ENCODE peak calls at places on chromosomes 12 and 14, in seven cellular contexts. One of them, this sample, is unnamed.

GRCh38 chr14:100585448-100586152 is 1.6 kb downstream of the BEGAIN start:
- DNase-seq in dorsolateral prefrontal cortex: no peak
- DNase-seq in ovary: peak
- DNase-seq in colonic mucosa: no peak
- DNase-seq in hepatocyte: no peak
- DNase-seq in endothelial cell of umbilical vein: no peak
- DNase-seq in substantia nigra: no peak
- DNase-seq in this sample: no peak

GRCh38 chr12:106113042-106113441 is 25.7 kb downstream of the NUAK1 start:
- DNase-seq in ovary: no peak
- DNase-seq in endothelial cell of umbilical vein: no peak
- DNase-seq in hepatocyte: no peak
- DNase-seq in substantia nigra: no peak
- DNase-seq in colonic mucosa: no peak
- DNase-seq in dorsolateral prefrontal cortex: no peak
- DNase-seq in this sample: no peak

GRCh38 chr12:32444895-32445294 is 45.5 kb downstream of the FGD4 start:
- DNase-seq in endothelial cell of umbilical vein: peak
- DNase-seq in dorsolateral prefrontal cortex: no peak
- DNase-seq in hepatocyte: peak
- DNase-seq in colonic mucosa: peak
- DNase-seq in substantia nigra: no peak
- DNase-seq in ovary: no peak
- DNase-seq in this sample: no peak

GRCh38 chr14:82710257-82710841 is 1176.7 kb upstream of the SEL1L start:
- DNase-seq in substantia nigra: peak
- DNase-seq in dorsolateral prefrontal cortex: peak
- DNase-seq in ovary: peak
- DNase-seq in hepatocyte: peak
- DNase-seq in colonic mucosa: peak
- DNase-seq in endothelial cell of umbilical vein: peak
- DNase-seq in this sample: peak

GRCh38 chr14:72479471-72479931 is 414.4 kb downstream of the DPF3 start:
- DNase-seq in dorsolateral prefrontal cortex: no peak
- DNase-seq in substantia nigra: no peak
- DNase-seq in ovary: no peak
- DNase-seq in colonic mucosa: no peak
- DNase-seq in endothelial cell of umbilical vein: no peak
- DNase-seq in hepatocyte: no peak
- DNase-seq in this sample: no peak

GRCh38 chr14:65255029-65255545 is 152.8 kb upstream of the MAX start:
- DNase-seq in dorsolateral prefrontal cortex: no peak
- DNase-seq in hepatocyte: peak
- DNase-seq in colonic mucosa: no peak
- DNase-seq in endothelial cell of umbilical vein: no peak
- DNase-seq in ovary: no peak
- DNase-seq in substantia nigra: no peak
- DNase-seq in this sample: no peak

GRCh38 chr12:88931598-88931997 is 351.3 kb upstream of the KITLG start:
- DNase-seq in colonic mucosa: no peak
- DNase-seq in hepatocyte: no peak
- DNase-seq in dorsolateral prefrontal cortex: no peak
- DNase-seq in substantia nigra: no peak
- DNase-seq in endothelial cell of umbilical vein: no peak
- DNase-seq in ovary: no peak
- DNase-seq in this sample: no peak

GRCh38 chr14:24351517-24351916 is 11.7 kb upstream of the RIPK3 start:
- DNase-seq in endothelial cell of umbilical vein: peak
- DNase-seq in colonic mucosa: no peak
- DNase-seq in ovary: no peak
- DNase-seq in dorsolateral prefrontal cortex: no peak
- DNase-seq in hepatocyte: no peak
- DNase-seq in substantia nigra: no peak
- DNase-seq in this sample: no peak

GRCh38 chr12:64650762-64651161 is 40.5 kb downstream of the RASSF3 start:
- DNase-seq in substantia nigra: no peak
- DNase-seq in ovary: no peak
- DNase-seq in endothelial cell of umbilical vein: peak
- DNase-seq in colonic mucosa: peak
- DNase-seq in dorsolateral prefrontal cortex: no peak
- DNase-seq in hepatocyte: peak
- DNase-seq in this sample: no peak

GRCh38 chr14:35333797-35334743 is 41.9 kb downstream of the PSMA6 start:
- DNase-seq in colonic mucosa: no peak
- DNase-seq in hepatocyte: no peak
- DNase-seq in endothelial cell of umbilical vein: no peak
- DNase-seq in dorsolateral prefrontal cortex: no peak
- DNase-seq in substantia nigra: no peak
- DNase-seq in ovary: no peak
- DNase-seq in this sample: no peak

GRCh38 chr14:92397140-92397815 is 74.3 kb downstream of the SLC24A4 start:
- DNase-seq in dorsolateral prefrontal cortex: peak
- DNase-seq in substantia nigra: no peak
- DNase-seq in endothelial cell of umbilical vein: no peak
- DNase-seq in ovary: no peak
- DNase-seq in colonic mucosa: no peak
- DNase-seq in hepatocyte: no peak
- DNase-seq in this sample: no peak

GRCh38 chr12:15522574-15523187 is 200.4 kb downstream of the PTPRO start:
- DNase-seq in hepatocyte: peak
- DNase-seq in ovary: no peak
- DNase-seq in dorsolateral prefrontal cortex: no peak
- DNase-seq in substantia nigra: no peak
- DNase-seq in colonic mucosa: no peak
- DNase-seq in endothelial cell of umbilical vein: peak
- DNase-seq in this sample: no peak

GRCh38 chr12:873954-874353 is 75.5 kb downstream of the RAD52 start:
- DNase-seq in dorsolateral prefrontal cortex: no peak
- DNase-seq in hepatocyte: no peak
- DNase-seq in substantia nigra: no peak
- DNase-seq in ovary: no peak
- DNase-seq in endothelial cell of umbilical vein: no peak
- DNase-seq in colonic mucosa: no peak
- DNase-seq in this sample: no peak

GRCh38 chr14:56189306-56189705 is 71.1 kb downstream of the PELI2 start:
- DNase-seq in dorsolateral prefrontal cortex: no peak
- DNase-seq in ovary: no peak
- DNase-seq in substantia nigra: no peak
- DNase-seq in hepatocyte: peak
- DNase-seq in colonic mucosa: no peak
- DNase-seq in endothelial cell of umbilical vein: peak
- DNase-seq in this sample: no peak

GRCh38 chr12:68290126-68290525 is 36.7 kb upstream of the IL22 start:
- DNase-seq in substantia nigra: no peak
- DNase-seq in hepatocyte: no peak
- DNase-seq in ovary: no peak
- DNase-seq in endothelial cell of umbilical vein: no peak
- DNase-seq in colonic mucosa: no peak
- DNase-seq in dorsolateral prefrontal cortex: no peak
- DNase-seq in this sample: no peak

GRCh38 chr12:46071769-46072624 is 81.6 kb upstream of the SCAF11 start:
- DNase-seq in substantia nigra: peak
- DNase-seq in colonic mucosa: peak
- DNase-seq in ovary: peak
- DNase-seq in endothelial cell of umbilical vein: peak
- DNase-seq in dorsolateral prefrontal cortex: peak
- DNase-seq in hepatocyte: peak
- DNase-seq in this sample: peak

GRCh38 chr14:73344304-73344703 is 107.0 kb downstream of the PAPLN start:
- DNase-seq in dorsolateral prefrontal cortex: no peak
- DNase-seq in endothelial cell of umbilical vein: no peak
- DNase-seq in hepatocyte: no peak
- DNase-seq in colonic mucosa: no peak
- DNase-seq in ovary: no peak
- DNase-seq in substantia nigra: no peak
- DNase-seq in this sample: no peak

GRCh38 chr12:116601524-116601923 is 42.3 kb downstream of the MAP1LC3B2 start:
- DNase-seq in substantia nigra: no peak
- DNase-seq in ovary: no peak
- DNase-seq in dorsolateral prefrontal cortex: no peak
- DNase-seq in colonic mucosa: no peak
- DNase-seq in hepatocyte: no peak
- DNase-seq in endothelial cell of umbilical vein: peak
- DNase-seq in this sample: no peak

GRCh38 chr14:95065411-95065810 is 91.9 kb downstream of the DICER1 start:
- DNase-seq in colonic mucosa: no peak
- DNase-seq in hepatocyte: no peak
- DNase-seq in ovary: no peak
- DNase-seq in substantia nigra: no peak
- DNase-seq in dorsolateral prefrontal cortex: no peak
- DNase-seq in endothelial cell of umbilical vein: no peak
- DNase-seq in this sample: no peak

DNA sequence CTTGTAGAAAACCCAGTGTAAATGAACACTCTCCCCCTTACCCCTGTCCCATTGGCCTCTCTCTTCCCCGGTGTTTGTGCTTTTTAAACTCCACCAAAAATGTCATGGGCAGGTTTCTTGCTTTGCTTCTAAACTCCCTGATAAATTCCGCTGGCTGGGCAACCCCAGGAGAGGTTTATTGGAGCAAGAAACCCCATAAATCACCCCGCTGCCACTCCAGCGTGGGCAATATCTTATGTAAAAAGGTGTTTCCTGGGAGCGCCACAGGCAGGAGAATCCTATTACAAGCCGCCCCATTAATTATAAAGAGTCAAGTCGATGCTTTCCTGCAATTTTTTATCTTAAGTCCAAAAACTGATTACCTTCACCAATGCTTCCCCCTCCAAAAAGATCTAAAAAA is 22.8 kb downstream of the LHX5 start:
- DNase-seq in hepatocyte: no peak
- DNase-seq in colonic mucosa: no peak
- DNase-seq in endothelial cell of umbilical vein: no peak
- DNase-seq in ovary: no peak
- DNase-seq in substantia nigra: no peak
- DNase-seq in dorsolateral prefrontal cortex: no peak
- DNase-seq in this sample: no peak
- H3K27ac ChIP-seq in hepatocyte: no peak
- H3K27ac ChIP-seq in colonic mucosa: no peak
- H3K27ac ChIP-seq in endothelial cell of umbilical vein: no peak
- H3K27ac ChIP-seq in ovary: no peak
- H3K27ac ChIP-seq in substantia nigra: no peak
- H3K27ac ChIP-seq in dorsolateral prefrontal cortex: no peak
- H3K27ac ChIP-seq in this sample: no peak

GRCh38 chr12:122866379-122866778 is 29.5 kb downstream of the VPS37B start:
- DNase-seq in dorsolateral prefrontal cortex: peak
- DNase-seq in ovary: peak
- DNase-seq in hepatocyte: no peak
- DNase-seq in substantia nigra: no peak
- DNase-seq in colonic mucosa: no peak
- DNase-seq in endothelial cell of umbilical vein: no peak
- DNase-seq in this sample: no peak

GRCh38 chr12:122867701-122868461 is 28.0 kb downstream of the VPS37B start:
- DNase-seq in substantia nigra: no peak
- DNase-seq in dorsolateral prefrontal cortex: no peak
- DNase-seq in colonic mucosa: peak
- DNase-seq in ovary: peak
- DNase-seq in endothelial cell of umbilical vein: peak
- DNase-seq in hepatocyte: no peak
- DNase-seq in this sample: no peak

GRCh38 chr12:122868471-122869177 is 27.3 kb downstream of the VPS37B start:
- DNase-seq in ovary: no peak
- DNase-seq in endothelial cell of umbilical vein: no peak
- DNase-seq in dorsolateral prefrontal cortex: no peak
- DNase-seq in substantia nigra: no peak
- DNase-seq in colonic mucosa: no peak
- DNase-seq in hepatocyte: no peak
- DNase-seq in this sample: no peak

GRCh38 chr12:122865268-122866231 is 30.3 kb downstream of the HIP1R start:
- DNase-seq in dorsolateral prefrontal cortex: peak
- DNase-seq in hepatocyte: peak
- DNase-seq in substantia nigra: no peak
- DNase-seq in colonic mucosa: no peak
- DNase-seq in endothelial cell of umbilical vein: peak
- DNase-seq in ovary: peak
- DNase-seq in this sample: no peak

DNA sequence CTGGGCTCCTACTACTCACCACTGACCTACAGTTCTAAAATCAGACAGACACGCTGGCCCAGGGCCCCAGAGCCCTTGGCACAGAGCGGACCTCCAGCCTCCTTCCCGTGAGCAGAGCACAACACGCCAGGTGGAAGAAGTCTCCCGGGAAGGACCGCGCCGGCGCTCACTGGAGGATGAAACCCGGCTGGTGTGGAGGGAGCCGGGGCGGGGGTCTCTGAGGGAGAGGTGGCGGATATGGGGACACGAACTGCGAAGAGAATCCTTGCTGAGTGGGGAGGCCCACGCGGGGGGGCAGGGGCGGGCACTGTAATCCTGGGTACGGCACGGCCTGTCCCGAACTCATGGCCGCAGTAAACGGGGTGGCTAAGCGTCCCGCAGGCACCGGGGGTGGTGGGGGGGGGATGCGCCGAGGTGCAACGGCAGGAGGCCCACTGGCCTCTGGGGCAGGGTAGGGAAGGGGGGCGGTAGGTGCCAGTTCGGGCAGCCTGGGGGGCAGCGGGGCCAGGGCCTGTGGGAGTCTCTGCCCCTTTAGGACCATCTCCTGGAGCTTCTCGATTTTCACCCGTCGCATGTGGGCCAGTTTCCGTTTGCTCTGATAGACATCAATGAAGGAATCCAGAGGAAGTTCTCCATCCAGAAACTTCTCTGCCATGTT is 28.8 kb downstream of the VPS37B start:
- DNase-seq in ovary: peak
- DNase-seq in endothelial cell of umbilical vein: no peak
- DNase-seq in colonic mucosa: no peak
- DNase-seq in hepatocyte: no peak
- DNase-seq in dorsolateral prefrontal cortex: peak
- DNase-seq in substantia nigra: no peak
- DNase-seq in this sample: no peak
- H3K27ac ChIP-seq in ovary: no peak
- H3K27ac ChIP-seq in endothelial cell of umbilical vein: no peak
- H3K27ac ChIP-seq in colonic mucosa: peak
- H3K27ac ChIP-seq in hepatocyte: no peak
- H3K27ac ChIP-seq in dorsolateral prefrontal cortex: peak
- H3K27ac ChIP-seq in substantia nigra: peak
- H3K27ac ChIP-seq in this sample: peak

DNA sequence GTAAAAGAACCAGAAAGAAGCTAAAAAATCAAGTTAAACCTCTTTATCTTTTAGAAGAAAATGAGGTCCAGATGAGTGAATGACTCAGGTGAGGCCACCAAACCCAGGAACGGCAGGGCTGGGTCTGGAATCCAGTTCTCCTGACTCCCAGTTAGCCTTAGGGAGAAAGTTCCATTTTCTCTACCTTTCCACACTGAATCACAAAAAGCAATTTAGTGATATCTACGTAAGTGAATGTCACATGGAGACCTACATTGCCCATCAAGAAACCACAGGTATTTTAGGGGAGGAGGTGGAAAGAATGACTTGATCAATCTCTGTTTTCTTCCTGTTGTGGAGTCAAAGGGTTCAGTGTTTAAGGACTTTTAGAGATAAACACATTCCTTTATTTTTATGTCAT is 106.9 kb upstream of the PTPRB start:
- DNase-seq in hepatocyte: no peak
- DNase-seq in ovary: no peak
- DNase-seq in endothelial cell of umbilical vein: no peak
- DNase-seq in dorsolateral prefrontal cortex: no peak
- DNase-seq in substantia nigra: no peak
- DNase-seq in colonic mucosa: no peak
- DNase-seq in this sample: no peak
- H3K27ac ChIP-seq in hepatocyte: no peak
- H3K27ac ChIP-seq in ovary: no peak
- H3K27ac ChIP-seq in endothelial cell of umbilical vein: no peak
- H3K27ac ChIP-seq in dorsolateral prefrontal cortex: no peak
- H3K27ac ChIP-seq in substantia nigra: no peak
- H3K27ac ChIP-seq in colonic mucosa: no peak
- H3K27ac ChIP-seq in this sample: no peak

GRCh38 chr12:54008260-54008552 is 579 bp upstream of the HOXC8 start:
- DNase-seq in endothelial cell of umbilical vein: no peak
- DNase-seq in hepatocyte: no peak
- DNase-seq in substantia nigra: no peak
- DNase-seq in colonic mucosa: no peak
- DNase-seq in dorsolateral prefrontal cortex: no peak
- DNase-seq in ovary: peak
- DNase-seq in this sample: no peak
- H3K27ac ChIP-seq in endothelial cell of umbilical vein: no peak
- H3K27ac ChIP-seq in hepatocyte: no peak
- H3K27ac ChIP-seq in substantia nigra: no peak
- H3K27ac ChIP-seq in colonic mucosa: no peak
- H3K27ac ChIP-seq in dorsolateral prefrontal cortex: no peak
- H3K27ac ChIP-seq in ovary: peak
- H3K27ac ChIP-seq in this sample: no peak